ENCODE peak calls at places on chromosome 12, in six cellular contexts. G is tibial artery, W is psoas muscle, D is heart right ventricle, T is OCI-LY7, K is Peyer's patch. C is an unnamed sample.

GRCh38 chr12:132481345-132481744 is 8.6 kb upstream of the FBRSL1 start:
- DNase-seq in G (no peak), W (no peak), K (no peak), D (no peak), T (no peak), C (no peak)

GRCh38 chr12:111430418-111431353 is 25.0 kb downstream of the SH2B3 start:
- DNase-seq in D (no peak), K (peak), G (no peak), T (no peak), W (no peak), C (peak)

GRCh38 chr12:44247588-44247987 is 411.7 kb downstream of the TMEM117 start:
- DNase-seq in W (no peak), K (no peak), D (no peak), T (no peak), G (no peak), C (no peak)

GRCh38 chr12:108484431-108484830 is 30.6 kb upstream of the FICD start:
- DNase-seq in K (no peak), D (no peak), W (no peak), T (no peak), G (no peak), C (no peak)

GRCh38 chr12:64560395-64561301 is 49.6 kb upstream of the RASSF3 start:
- DNase-seq in W (no peak), K (no peak), G (no peak), D (no peak), T (no peak), C (no peak)

GRCh38 chr12:125280482-125281377 is 215.5 kb downstream of the AACS start:
- DNase-seq in T (no peak), D (no peak), K (no peak), G (no peak), W (no peak), C (no peak)

GRCh38 chr12:38507839-38508238 is 191.3 kb downstream of the ALG10B start:
- DNase-seq in D (no peak), T (no peak), W (no peak), G (no peak), K (no peak), C (no peak)

GRCh38 chr12:48859607-48860006 is 6.1 kb downstream of the RND1 start:
- DNase-seq in G (no peak), D (no peak), K (no peak), T (no peak), W (no peak), C (no peak)

GRCh38 chr12:58602179-58602578 is 318.1 kb downstream of the LRIG3 start:
- DNase-seq in T (no peak), D (no peak), K (no peak), W (no peak), G (no peak), C (no peak)

GRCh38 chr12:3225796-3226180 is 148.6 kb downstream of the TSPAN9 start:
- DNase-seq in K (no peak), W (no peak), G (no peak), D (no peak), T (no peak), C (no peak)

GRCh38 chr12:89273525-89273924 is 78.8 kb downstream of the DUSP6 start:
- DNase-seq in D (no peak), W (no peak), T (no peak), K (no peak), G (no peak), C (no peak)

GRCh38 chr12:57893460-57894353 is 47.2 kb upstream of the CTDSP2 start:
- DNase-seq in G (peak), W (peak), K (peak), D (peak), T (no peak), C (no peak)

GRCh38 chr12:76180401-76181277 is 96.2 kb upstream of the NAP1L1 start:
- DNase-seq in W (no peak), T (no peak), K (no peak), G (no peak), D (no peak), C (no peak)

GRCh38 chr12:50164963-50165362 is 2.2 kb downstream of the CERS5 start:
- DNase-seq in G (no peak), D (no peak), T (no peak), K (no peak), W (no peak), C (no peak)

GRCh38 chr12:53726946-53727309 is 324 bp downstream of the CALCOCO1 start:
- DNase-seq in T (no peak), D (no peak), K (peak), W (no peak), G (peak), C (no peak)

GRCh38 chr12:5922500-5922899 is 22.6 kb downstream of the ANO2 start:
- DNase-seq in D (no peak), T (no peak), K (no peak), W (no peak), G (peak), C (no peak)

GRCh38 chr12:1634590-1635191 is 5.7 kb downstream of the WNT5B start:
- DNase-seq in T (peak), W (peak), K (peak), D (peak), G (peak), C (peak)

GRCh38 chr12:84361651-84362551 is 550.7 kb downstream of the SLC6A15 start:
- DNase-seq in W (peak), D (peak), T (no peak), K (no peak), G (peak), C (no peak)

GRCh38 chr12:42140901-42141300 is 3.8 kb downstream of the GXYLT1 start:
- DNase-seq in W (no peak), K (no peak), T (no peak), G (no peak), D (no peak), C (no peak)

GRCh38 chr12:93180566-93180965 is 197.2 kb upstream of the NUDT4 start:
- DNase-seq in W (no peak), K (no peak), T (no peak), G (no peak), D (no peak), C (no peak)

GRCh38 chr12:32549675-32550079 is 129.4 kb upstream of the DNM1L start:
- DNase-seq in G (no peak), D (no peak), K (no peak), T (peak), W (no peak), C (no peak)

GRCh38 chr12:11941601-11942360 is 129.0 kb upstream of the BCL2L14 start:
- DNase-seq in W (no peak), T (no peak), K (no peak), D (no peak), G (no peak), C (no peak)

GRCh38 chr12:50251619-50252300 is 31.6 kb downstream of the LIMA1 start:
- DNase-seq in K (no peak), G (no peak), W (no peak), D (no peak), T (no peak), C (no peak)

GRCh38 chr12:43291516-43291915 is 260.5 kb downstream of the ADAMTS20 start:
- DNase-seq in W (no peak), T (no peak), G (no peak), D (no peak), K (no peak), C (no peak)

GRCh38 chr12:70383484-70383883 is 17.4 kb downstream of the KCNMB4 start:
- DNase-seq in K (no peak), D (no peak), G (no peak), W (no peak), T (no peak), C (no peak)

GRCh38 chr12:57208946-57209282 is 7.7 kb upstream of the NXPH4 start:
- DNase-seq in W (peak), T (no peak), D (peak), G (peak), K (no peak), C (no peak)

GRCh38 chr12:21852251-21852650 is 77.7 kb upstream of the KCNJ8 start:
- DNase-seq in K (no peak), W (no peak), G (no peak), T (no peak), D (no peak), C (no peak)

GRCh38 chr12:55797068-55797467 is 20.5 kb downstream of the SARNP start:
- DNase-seq in K (no peak), D (no peak), T (peak), G (no peak), W (no peak), C (no peak)

GRCh38 chr12:20150835-20151234 is 217.5 kb upstream of the PDE3A start:
- DNase-seq in D (no peak), W (no peak), K (no peak), T (no peak), G (no peak), C (no peak)

GRCh38 chr12:78293039-78293686 is 462.5 kb downstream of the NAV3 start:
- DNase-seq in D (no peak), G (no peak), T (no peak), W (no peak), K (peak), C (no peak)

GRCh38 chr12:19058235-19059021 is 71.1 kb upstream of the PLEKHA5 start:
- DNase-seq in D (no peak), T (no peak), G (no peak), K (no peak), W (no peak), C (no peak)

GRCh38 chr12:13154851-13155250 is 41.7 kb upstream of the EMP1 start:
- DNase-seq in D (no peak), T (no peak), G (no peak), K (no peak), W (no peak), C (no peak)

GRCh38 chr12:128823216-128823915 is 392 bp downstream of the SLC15A4 start:
- DNase-seq in D (peak), K (peak), T (no peak), G (no peak), W (peak), C (peak)

GRCh38 chr12:32005496-32006125 is 46.4 kb downstream of the RESF1 start:
- DNase-seq in D (no peak), T (no peak), W (no peak), G (no peak), K (no peak), C (no peak)

GRCh38 chr12:713281-713875 is 39.0 kb upstream of the WNK1 start:
- DNase-seq in G (no peak), K (no peak), D (no peak), T (no peak), W (no peak), C (no peak)

GRCh38 chr12:114952573-114953196 is 268.7 kb upstream of the TBX3 start:
- DNase-seq in W (peak), K (no peak), T (no peak), D (peak), G (no peak), C (no peak)

GRCh38 chr12:67789266-67789665 is 140.7 kb downstream of the DYRK2 start:
- DNase-seq in W (no peak), T (no peak), D (no peak), G (no peak), K (no peak), C (no peak)
- H3K27ac ChIP-seq in W (peak), T (no peak), D (no peak), G (no peak), K (no peak), C (no peak)

GRCh38 chr12:121238086-121238485 is 28.2 kb downstream of the P2RX4 start:
- DNase-seq in T (no peak), K (no peak), D (no peak), W (no peak), G (no peak), C (no peak)
- H3K27ac ChIP-seq in T (no peak), K (peak), D (no peak), W (no peak), G (no peak), C (peak)

DNA sequence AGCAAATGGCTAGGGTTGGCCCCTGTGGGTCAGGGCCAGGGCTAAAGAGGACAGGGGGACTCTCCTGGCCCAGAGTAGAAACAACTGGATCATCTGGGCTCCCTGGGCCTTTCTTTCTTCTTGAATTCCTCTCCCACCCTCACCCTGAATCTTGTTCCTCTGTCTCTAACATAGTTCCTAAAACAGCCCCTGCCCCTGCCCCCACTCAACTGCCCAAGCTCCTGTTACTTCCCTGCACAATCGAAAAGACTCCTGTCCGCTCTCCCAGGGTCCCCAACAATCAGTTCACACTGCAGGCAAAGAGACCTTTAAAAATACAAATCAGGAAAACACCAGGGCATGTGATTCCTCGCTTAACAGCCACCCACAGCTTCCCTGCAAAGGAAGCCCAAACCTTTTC is 18.0 kb upstream of the ANKRD33 start:
- DNase-seq in W (no peak), K (no peak), T (no peak), D (no peak), G (no peak), C (no peak)
- H3K27ac ChIP-seq in W (no peak), K (no peak), T (no peak), D (no peak), G (no peak), C (no peak)

GRCh38 chr12:121652767-121653497 is 16.5 kb downstream of the MORN3 start:
- DNase-seq in G (no peak), T (no peak), W (no peak), K (no peak), D (no peak), C (no peak)

GRCh38 chr12:121656122-121656521 is 13.3 kb downstream of the MORN3 start:
- DNase-seq in W (no peak), D (no peak), G (no peak), T (no peak), K (no peak), C (no peak)

GRCh38 chr12:121651381-121651780 is 18.1 kb downstream of the MORN3 start:
- DNase-seq in D (no peak), T (no peak), W (no peak), G (no peak), K (no peak), C (no peak)

GRCh38 chr12:121657305-121658008 is 12.0 kb downstream of the MORN3 start:
- DNase-seq in T (no peak), D (no peak), G (no peak), W (no peak), K (no peak), C (no peak)

DNA sequence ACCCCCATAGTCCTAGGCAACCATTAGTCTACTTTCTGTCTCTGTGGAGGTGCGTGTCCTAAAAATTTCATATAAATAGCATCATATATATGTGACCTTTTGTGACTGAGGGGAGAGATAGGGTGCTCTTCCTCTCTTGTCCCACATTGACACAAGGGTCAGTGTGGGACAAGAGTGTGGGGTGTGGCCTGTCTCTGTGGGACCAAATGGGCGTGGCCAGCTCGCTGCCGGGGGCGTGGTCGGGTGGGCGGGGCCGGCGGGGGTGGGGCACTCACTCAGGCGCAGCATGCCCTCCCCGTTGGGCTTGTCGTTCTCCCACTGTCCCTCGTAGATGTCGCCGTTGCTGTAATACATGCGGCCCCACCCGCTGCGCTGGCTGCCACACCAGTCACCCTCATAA is 15.5 kb downstream of the MORN3 start:
- DNase-seq in G (no peak), W (no peak), D (no peak), K (no peak), T (no peak), C (no peak)
- H3K27ac ChIP-seq in G (no peak), W (no peak), D (no peak), K (no peak), T (no peak), C (no peak)

GRCh38 chr12:69099201-69099837 is 140.1 kb upstream of the CPSF6 start:
- DNase-seq in K (no peak), W (no peak), T (no peak), G (no peak), D (no peak), C (no peak)
- H3K27ac ChIP-seq in K (no peak), W (no peak), T (no peak), G (no peak), D (no peak), C (no peak)